ENCODE peak calls at places on chromosomes 12 and 14, in eight cellular contexts. F, X, B, M, H, C, P and N are unnamed samples.

GRCh38 chr14:100621806-100622205 is 34.6 kb upstream of the BEGAIN start:
- DNase-seq in H (no peak), F (no peak), B (no peak), M (no peak), P (no peak), X (no peak), C (no peak), N (no peak)

GRCh38 chr14:77681196-77682157 is 26.3 kb downstream of the ALKBH1 start:
- DNase-seq in B (no peak), M (no peak), F (no peak), X (no peak), P (no peak), C (peak; percentile 25), H (no peak), N (peak; percentile 41)

GRCh38 chr12:100827901-100828520 is 33.4 kb downstream of the ANO4 start:
- DNase-seq in B (no peak), C (peak; percentile 54), X (no peak), H (no peak), F (peak; percentile 17), M (no peak), P (no peak), N (no peak)

GRCh38 chr12:42587564-42588307 is 1.8 kb downstream of the PRICKLE1 start:
- DNase-seq in P (no peak), C (peak; percentile 16), H (no peak), F (no peak), M (no peak), B (no peak), X (no peak), N (no peak)

GRCh38 chr14:87566986-87567385 is 426.0 kb downstream of the GALC start:
- DNase-seq in X (no peak), F (no peak), P (no peak), M (no peak), H (no peak), B (no peak), C (peak; percentile 0), N (no peak)

GRCh38 chr12:12786371-12786715 is 884 bp downstream of the APOLD1 start:
- DNase-seq in B (no peak), X (no peak), H (no peak), P (no peak), M (no peak), C (no peak), F (no peak), N (no peak)

GRCh38 chr12:124686001-124686884 is 118.8 kb upstream of the NCOR2 start:
- DNase-seq in F (no peak), H (no peak), P (no peak), C (peak; percentile 81), B (no peak), M (no peak), X (no peak), N (peak; percentile 72)

GRCh38 chr14:67251573-67252226 is 10.5 kb downstream of the PALS1 start:
- DNase-seq in X (no peak), B (peak; percentile 56), F (no peak), C (peak; percentile 70), P (no peak), H (no peak), M (no peak), N (no peak)

GRCh38 chr12:132395192-132395907 is 66.0 kb upstream of the GALNT9 start:
- DNase-seq in C (no peak), F (no peak), X (no peak), M (no peak), B (no peak), H (no peak), P (no peak), N (no peak)

GRCh38 chr14:105492051-105492965 is 1.3 kb downstream of the TEDC1 start:
- DNase-seq in F (no peak), H (peak; percentile 71), X (no peak), M (no peak), P (no peak), C (no peak), B (no peak), N (no peak)

GRCh38 chr14:95835331-95835730 is 41.3 kb upstream of the TUNAR start:
- DNase-seq in M (no peak), P (no peak), B (no peak), H (no peak), C (peak; percentile 3), F (no peak), X (peak; percentile 22), N (no peak)

GRCh38 chr12:87758271-87758670 is 270.9 kb downstream of the C12orf50 start:
- DNase-seq in M (no peak), P (no peak), H (no peak), F (no peak), X (no peak), C (peak; percentile 50), B (no peak), N (no peak)

GRCh38 chr14:104872469-104873341 is 7.6 kb downstream of the CEP170B start:
- DNase-seq in B (peak; percentile 30), H (peak; percentile 38), M (no peak), F (no peak), P (no peak), X (no peak), C (peak; percentile 37), N (peak; percentile 42)

GRCh38 chr12:51293693-51294092 is 23.5 kb upstream of the SMAGP start:
- DNase-seq in P (no peak), C (peak; percentile 15), H (no peak), F (no peak), X (no peak), B (no peak), M (no peak), N (no peak)

DNA sequence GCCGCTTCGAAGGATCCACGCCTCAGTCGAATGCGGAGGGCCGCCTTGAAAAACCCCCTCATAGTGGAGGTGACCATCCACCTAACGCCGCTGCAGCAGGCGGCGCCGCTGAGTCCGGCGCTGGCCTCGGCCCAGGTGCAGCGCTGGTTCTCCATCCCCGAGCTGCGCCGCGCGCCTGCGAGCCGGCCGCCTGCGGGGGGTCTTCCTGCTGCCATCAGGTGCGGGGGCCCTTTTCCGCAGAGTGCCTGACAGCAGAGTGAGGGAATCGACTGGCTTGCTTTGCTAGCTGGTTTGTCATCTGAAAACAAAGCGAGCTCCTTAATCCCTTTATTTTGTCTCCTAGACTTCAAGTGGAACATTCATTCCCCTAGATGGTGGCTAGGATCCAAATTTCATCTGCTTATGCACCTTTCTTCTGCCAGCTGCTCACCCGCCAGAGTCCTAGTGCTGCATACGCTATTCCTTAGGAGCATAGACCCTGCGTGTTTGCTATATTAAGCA is 10.4 kb upstream of the DNAL1 start:
- DNase-seq in F (no peak), M (no peak), H (no peak), B (peak; percentile 56), C (no peak), P (no peak), X (no peak), N (no peak)
- TF ChIP-seq CTCF in F (no peak), M (peak; percentile 17), H (no peak), B (no peak), C (peak; percentile 13), P (peak; percentile 32), X (no peak), N (no peak)

DNA sequence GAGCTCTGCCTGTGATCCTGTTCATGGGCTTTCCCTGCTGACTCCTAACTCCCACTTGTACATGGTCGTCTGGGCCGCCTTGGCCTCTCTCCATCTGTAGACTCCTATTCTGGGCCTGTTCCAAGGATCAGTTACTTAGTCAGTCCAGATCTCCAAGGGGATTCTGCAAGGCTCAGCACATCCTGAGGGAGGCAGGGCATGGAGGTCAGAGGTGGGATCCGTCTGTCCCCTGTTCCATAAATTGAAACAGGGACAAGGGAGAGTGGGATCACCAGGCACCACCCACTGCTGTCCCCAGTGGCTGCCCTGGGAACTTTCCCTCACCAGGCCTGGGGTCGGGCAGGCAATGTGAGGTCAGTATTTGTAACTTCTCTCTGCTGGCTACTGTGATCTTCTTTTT is 43.5 kb downstream of the KCTD10 start:
- DNase-seq in H (no peak), X (no peak), F (no peak), P (no peak), C (no peak), B (no peak), M (no peak), N (no peak)
- TF ChIP-seq CTCF in H (no peak), X (peak; percentile 14), F (no peak), P (peak; percentile 25), C (no peak), B (peak; percentile 45), M (peak; percentile 18), N (peak; percentile 63)

DNA sequence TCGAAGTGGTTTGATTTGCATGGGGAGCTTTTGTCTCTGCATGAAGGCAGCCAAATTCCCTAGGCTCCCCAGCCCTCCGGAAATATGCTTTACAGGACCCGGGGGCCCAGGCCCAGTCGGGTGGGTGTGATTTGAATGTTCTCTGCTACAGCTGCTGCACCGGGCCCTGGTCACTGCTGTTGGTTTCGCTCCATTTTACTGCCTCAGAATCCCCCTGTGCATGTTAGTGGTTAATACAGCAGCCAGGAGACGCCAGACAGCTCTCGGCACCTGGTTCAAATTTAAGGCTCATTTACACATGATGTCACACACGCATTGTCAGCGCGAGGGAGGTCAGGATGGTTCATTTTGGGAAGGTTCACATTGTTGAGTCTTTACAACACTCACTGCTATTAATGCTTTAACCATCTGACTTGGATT is 99.6 kb downstream of the SLC38A6 start:
- DNase-seq in P (no peak), H (no peak), F (peak; percentile 52), X (no peak), M (peak; percentile 88), B (no peak), C (peak; percentile 83), N (peak; percentile 82)
- TF ChIP-seq CTCF in P (no peak), H (no peak), F (no peak), X (no peak), M (peak; percentile 32), B (no peak), C (no peak), N (peak; percentile 55)

GRCh38 chr12:79691299-79692248 is 810 bp upstream of the PAWR start:
- DNase-seq in C (peak; percentile 93), F (no peak), X (no peak), B (peak; percentile 19), M (no peak), H (no peak), P (no peak), N (peak; percentile 93)

GRCh38 chr12:79692249-79692619 is 1.5 kb upstream of the PAWR start:
- DNase-seq in X (no peak), M (no peak), C (peak; percentile 4), H (no peak), P (no peak), F (no peak), B (no peak), N (no peak)

GRCh38 chr12:79689477-79690155 is 1.1 kb downstream of the PAWR start:
- DNase-seq in M (no peak), B (peak; percentile 31), C (peak; percentile 55), F (peak; percentile 70), H (peak; percentile 63), X (no peak), P (no peak), N (peak; percentile 28)

GRCh38 chr12:79690156-79690605 is 583 bp downstream of the PAWR start:
- DNase-seq in P (no peak), B (no peak), H (no peak), C (peak; percentile 20), F (no peak), M (no peak), X (no peak), N (peak; percentile 22)

DNA sequence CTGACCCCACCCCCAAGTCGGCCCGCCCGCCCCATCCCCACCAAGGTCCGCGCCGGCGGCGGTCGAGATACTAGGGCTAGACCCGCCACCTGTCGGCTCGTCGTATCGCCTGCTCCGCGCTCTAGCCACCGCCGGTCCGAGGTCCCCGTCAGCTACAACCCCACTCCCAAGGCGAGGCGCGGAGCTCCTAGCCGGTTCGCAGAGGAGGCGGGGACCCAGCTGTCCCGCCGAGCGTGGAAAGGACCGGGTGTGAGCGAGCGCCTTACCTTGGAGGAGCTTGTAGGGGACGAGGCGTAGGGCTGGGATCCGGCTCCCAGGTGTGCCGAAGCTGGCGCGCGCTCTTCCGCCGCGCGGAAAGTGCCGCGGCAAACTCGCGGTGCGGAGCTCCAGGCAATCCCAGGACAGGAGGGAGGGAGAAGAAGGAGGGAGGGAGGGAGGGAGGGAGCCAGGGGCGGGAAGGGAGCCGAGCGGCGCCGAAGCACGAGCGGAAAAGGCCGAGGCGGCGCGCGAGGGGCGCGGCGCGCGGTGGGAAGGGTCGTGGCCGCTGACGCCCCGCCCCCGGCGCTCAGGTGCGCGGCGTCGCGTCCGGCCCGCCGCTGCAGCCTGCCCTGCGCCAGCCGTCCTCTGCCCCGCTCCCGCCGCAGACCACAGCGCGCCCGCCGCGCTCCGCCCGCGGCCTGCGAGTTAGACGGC is at the start of gene PAWR:
- DNase-seq in X (no peak), C (peak; percentile 66), B (peak; percentile 89), P (peak; percentile 21), H (peak; percentile 85), M (no peak), F (peak; percentile 94), N (peak; percentile 41)
- TF ChIP-seq CTCF in X (no peak), C (peak; percentile 30), B (no peak), P (peak; percentile 17), H (no peak), M (peak; percentile 19), F (peak; percentile 28), N (no peak)